ENCODE peak calls at places on chromosomes 16 and 17, in five cellular contexts. P, I, R, A and D are unnamed samples.

GRCh38 chr16:80804061-80804450 is 342 bp downstream of the CDYL2 start:
- DNase-seq in I (peak), R (peak), P (peak), A (peak), D (no peak)

GRCh38 chr16:71943887-71944286 is 48.6 kb downstream of the IST1 start:
- DNase-seq in I (no peak), R (no peak), A (no peak), P (no peak), D (no peak)

GRCh38 chr16:49365711-49366509 is 7.7 kb upstream of the C16orf78 start:
- DNase-seq in P (no peak), I (no peak), R (no peak), A (no peak), D (no peak)

GRCh38 chr16:23318639-23319038 is 16.5 kb downstream of the SCNN1B start:
- DNase-seq in R (no peak), A (no peak), I (no peak), P (no peak), D (no peak)

GRCh38 chr16:27738596-27738995 is 188.7 kb downstream of the KATNIP start:
- DNase-seq in R (no peak), I (no peak), P (no peak), A (no peak), D (no peak)

GRCh38 chr17:41060052-41060604 is at the start of gene KRTAP2-3:
- DNase-seq in R (no peak), A (no peak), I (no peak), P (no peak), D (no peak)

GRCh38 chr16:3598236-3598635 is 13.2 kb downstream of the SLX4 start:
- DNase-seq in I (no peak), R (no peak), A (no peak), P (no peak), D (no peak)

GRCh38 chr17:72053069-72053846 is 67.6 kb upstream of the SOX9 start:
- DNase-seq in A (no peak), R (no peak), P (no peak), I (no peak), D (no peak)

GRCh38 chr17:48054238-48055185 is 6.4 kb downstream of the NFE2L1 start:
- DNase-seq in A (no peak), R (peak), P (peak), I (peak), D (peak)

GRCh38 chr17:20174588-20175265 is 165.6 kb downstream of the SPECC1 start:
- DNase-seq in P (no peak), R (no peak), A (no peak), I (no peak), D (no peak)

GRCh38 chr16:65319621-65320231 is 197.9 kb upstream of the CDH11 start:
- DNase-seq in A (no peak), I (no peak), P (no peak), R (no peak), D (no peak)

GRCh38 chr17:33291248-33292183 is 1.6 kb downstream of the ASIC2 start:
- DNase-seq in I (no peak), P (no peak), A (no peak), R (no peak), D (no peak)

GRCh38 chr17:67125417-67125816 is 81.1 kb downstream of the CACNG1 start:
- DNase-seq in A (no peak), R (no peak), I (no peak), P (no peak), D (no peak)

GRCh38 chr16:51636913-51637743 is 486.1 kb upstream of the SALL1 start:
- DNase-seq in I (no peak), A (no peak), R (no peak), P (no peak), D (no peak)

GRCh38 chr16:49410226-49410625 is 36.6 kb downstream of the C16orf78 start:
- DNase-seq in I (no peak), R (no peak), A (no peak), P (no peak), D (no peak)

GRCh38 chr17:40453881-40454630 is 10.8 kb downstream of the IGFBP4 start:
- DNase-seq in P (no peak), I (no peak), R (no peak), A (no peak), D (no peak)

GRCh38 chr16:24117680-24118079 is 138.5 kb upstream of the CACNG3 start:
- DNase-seq in R (no peak), P (no peak), I (no peak), A (no peak), D (no peak)

GRCh38 chr17:50026901-50027638 is 28.8 kb upstream of the ITGA3 start:
- DNase-seq in I (peak), R (peak), P (peak), A (peak), D (peak)

GRCh38 chr17:72030067-72030899 is 90.5 kb upstream of the SOX9 start:
- DNase-seq in R (no peak), A (no peak), P (peak), I (peak), D (peak)

GRCh38 chr16:88976359-88977027 is 514 bp downstream of the CBFA2T3 start:
- DNase-seq in R (no peak), A (no peak), P (no peak), I (no peak), D (no peak)

GRCh38 chr17:48578616-48579560 is 738 bp upstream of the HOXB4 start:
- DNase-seq in R (no peak), P (no peak), I (no peak), A (no peak), D (no peak)

GRCh38 chr16:13426279-13426678 is 493.7 kb upstream of the ERCC4 start:
- DNase-seq in R (no peak), I (no peak), A (no peak), P (no peak), D (no peak)

GRCh38 chr16:67286441-67287235 is 7.3 kb downstream of the PLEKHG4 start:
- DNase-seq in I (no peak), P (no peak), R (no peak), A (no peak), D (no peak)

DNA sequence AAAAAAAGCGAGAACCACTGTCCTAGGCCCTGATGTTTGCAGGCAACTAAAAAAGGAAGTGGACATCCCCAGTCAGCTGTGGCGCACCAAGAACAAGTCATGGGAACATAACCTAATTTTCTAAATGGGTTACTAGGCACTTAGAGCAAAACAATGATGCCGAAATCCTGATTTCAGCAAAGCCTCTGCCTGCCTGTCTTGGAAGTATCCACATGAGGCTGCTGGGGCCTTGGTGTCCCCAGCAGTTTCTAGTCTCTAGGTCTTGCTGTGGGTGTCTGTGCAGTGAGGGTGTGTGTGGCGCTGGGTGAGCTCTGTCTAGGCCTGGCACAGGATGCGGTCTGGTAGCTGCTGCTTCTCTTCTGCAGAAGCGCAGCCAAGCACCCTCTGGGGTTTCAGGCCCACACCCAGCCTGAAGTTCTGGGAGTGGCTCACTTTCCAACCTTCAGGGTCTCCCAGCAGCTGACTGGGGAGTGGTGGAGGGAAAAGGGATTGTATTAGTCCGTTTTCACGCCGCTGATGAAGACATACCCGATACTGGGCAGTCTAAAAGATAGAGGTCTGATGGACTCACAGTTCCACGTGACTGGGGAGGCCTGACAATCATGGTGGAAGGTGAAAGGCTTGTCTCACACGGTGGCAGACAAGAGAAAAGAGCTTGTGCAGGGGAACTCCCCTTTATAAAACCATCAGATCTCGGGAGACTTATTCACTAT is 21.1 kb downstream of the STH start:
- DNase-seq in A (peak), R (no peak), I (no peak), P (no peak), D (no peak)
- H3K27ac ChIP-seq in A (peak), R (no peak), I (no peak), P (peak), D (no peak)

GRCh38 chr17:81603846-81604610 is 32.9 kb downstream of the NPLOC4 start:
- DNase-seq in A (no peak), R (no peak), P (no peak), I (no peak), D (no peak)
- H3K27ac ChIP-seq in A (no peak), R (no peak), P (no peak), I (no peak), D (no peak)

DNA sequence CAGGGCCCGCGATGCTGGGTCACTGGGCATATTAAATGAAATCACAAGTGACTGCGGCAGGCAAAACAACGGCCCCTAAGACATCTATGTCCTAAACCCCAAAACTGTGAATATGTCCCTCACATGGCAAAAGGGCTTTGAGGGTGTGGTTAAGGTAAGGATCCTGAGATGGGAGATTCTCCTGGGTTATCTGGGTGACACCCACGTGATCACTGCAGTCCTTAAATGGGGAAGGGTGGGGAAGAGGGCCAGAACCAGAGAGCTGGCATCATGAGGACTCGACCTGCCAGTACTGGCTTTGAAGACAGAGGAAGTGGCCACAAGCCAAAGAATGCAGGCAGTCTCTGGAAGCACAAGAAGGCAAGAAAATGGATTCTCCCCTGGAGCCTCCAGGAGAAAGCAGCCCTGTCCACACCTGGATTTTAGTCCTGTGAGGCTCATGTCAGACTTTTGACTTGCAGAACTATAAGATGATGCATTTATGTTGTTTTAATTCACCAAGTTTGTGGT is 12.5 kb downstream of the COTL1 start:
- DNase-seq in R (no peak), P (no peak), A (no peak), I (no peak), D (no peak)
- H3K27ac ChIP-seq in R (no peak), P (no peak), A (peak), I (no peak), D (no peak)

DNA sequence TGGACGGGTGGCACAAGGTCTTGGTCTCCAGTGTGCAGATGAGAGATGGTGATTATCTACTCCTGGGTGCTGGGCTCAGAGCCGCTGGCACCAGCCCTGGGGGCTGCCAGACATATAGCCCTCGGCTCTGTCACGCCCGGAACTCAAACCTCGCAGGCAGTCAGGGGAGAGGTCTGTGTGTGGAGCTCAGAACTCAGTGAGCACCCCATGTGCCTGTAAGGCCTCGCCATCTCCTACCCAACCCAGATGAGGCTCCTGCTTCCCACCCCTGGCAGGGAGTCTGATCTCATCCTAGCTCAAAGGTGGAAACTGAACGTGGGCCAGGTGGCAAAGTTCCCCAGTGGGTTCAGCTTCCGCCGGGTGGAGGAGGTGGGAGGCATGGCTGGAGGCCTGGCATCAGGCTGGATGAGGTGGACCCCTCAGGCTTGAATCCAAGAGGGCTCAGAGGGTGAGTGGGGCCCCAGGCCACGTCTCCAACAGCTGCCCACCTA is 22.6 kb upstream of the NPTX1 start:
- DNase-seq in R (no peak), A (no peak), P (no peak), I (no peak), D (no peak)
- H3K27ac ChIP-seq in R (no peak), A (no peak), P (no peak), I (no peak), D (no peak)

GRCh38 chr17:15303851-15304250 is 37.5 kb downstream of the TEKT3 start:
- DNase-seq in R (no peak), P (no peak), A (no peak), I (no peak), D (no peak)

GRCh38 chr17:15308758-15309157 is 32.6 kb downstream of the TEKT3 start:
- DNase-seq in I (no peak), P (no peak), R (no peak), A (no peak), D (no peak)

GRCh38 chr17:15309236-15309635 is 32.2 kb downstream of the TEKT3 start:
- DNase-seq in P (no peak), I (no peak), A (no peak), R (no peak), D (no peak)

GRCh38 chr17:15307686-15308085 is 33.7 kb downstream of the TEKT3 start:
- DNase-seq in I (no peak), A (no peak), P (no peak), R (peak), D (no peak)

GRCh38 chr17:15306406-15306970 is 34.9 kb downstream of the TEKT3 start:
- DNase-seq in R (no peak), I (no peak), P (no peak), A (no peak), D (no peak)
- H3K27ac ChIP-seq in R (peak), I (no peak), P (no peak), A (no peak), D (no peak)

GRCh38 chr17:74211929-74212261 is 1.5 kb upstream of the TTYH2 start:
- DNase-seq in I (no peak), A (no peak), R (no peak), P (no peak), D (no peak)
- H3K27ac ChIP-seq in I (peak), A (peak), R (no peak), P (no peak), D (peak)

GRCh38 chr16:29898135-29898534 is 1.2 kb downstream of the SEZ6L2 start:
- DNase-seq in A (no peak), I (no peak), R (no peak), P (no peak), D (no peak)
- H3K27ac ChIP-seq in A (no peak), I (peak), R (no peak), P (no peak), D (peak)

DNA sequence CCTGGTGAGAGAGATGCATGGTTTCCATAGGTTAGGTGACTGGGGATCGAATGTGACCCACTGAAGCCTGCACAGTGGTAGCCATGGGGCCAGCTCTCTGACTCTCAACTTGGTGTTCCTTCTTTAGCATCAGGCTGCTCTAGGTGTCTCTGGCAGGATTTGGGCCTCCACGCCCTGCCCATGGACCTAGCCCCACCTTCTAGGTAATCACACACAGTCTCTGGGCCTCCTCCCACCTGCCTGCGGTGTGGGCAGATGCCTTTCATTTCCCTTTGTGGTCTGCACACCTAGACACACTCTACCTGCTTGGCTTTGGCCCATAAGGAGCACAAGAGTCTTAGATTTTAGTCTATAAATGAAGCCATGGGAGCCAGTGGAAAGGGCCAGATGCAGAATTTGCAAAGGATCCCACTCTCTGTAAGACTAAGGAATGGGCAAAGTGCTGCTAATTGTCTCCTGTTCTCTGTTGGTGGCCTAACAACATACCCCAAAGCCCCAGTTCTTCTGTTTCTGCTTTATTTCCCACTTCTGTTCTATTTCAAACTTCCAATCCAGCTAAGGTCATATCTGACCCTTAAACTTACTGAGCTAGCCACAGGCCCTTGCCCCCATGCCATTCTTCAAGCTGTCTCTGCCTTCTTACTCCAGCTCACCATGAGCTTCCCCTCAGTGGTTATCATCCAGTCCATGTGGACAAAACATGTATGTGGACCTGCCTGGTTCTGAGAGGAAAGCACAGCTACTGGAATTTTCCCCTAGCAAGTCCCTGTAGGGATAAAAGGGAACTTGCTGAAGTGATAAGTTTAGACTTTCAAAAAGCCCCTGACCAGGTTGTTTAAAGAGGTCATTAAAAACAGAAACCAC is 7.3 kb upstream of the MFSD6L start:
- DNase-seq in R (no peak), A (no peak), I (no peak), P (no peak), D (no peak)
- H3K27ac ChIP-seq in R (no peak), A (no peak), I (peak), P (no peak), D (peak)